ENCODE peak calls at places on chromosomes 16 and 17, in four cellular contexts. W, S, J and E are unnamed samples.

GRCh38 chr17:57294629-57295501 is 38.5 kb downstream of the MSI2 start:
- DNase-seq in W (no peak), S (no peak), J (peak), E (no peak)

GRCh38 chr16:27595993-27596392 is 46.0 kb downstream of the KATNIP start:
- DNase-seq in W (no peak), S (no peak), J (no peak), E (no peak)

GRCh38 chr16:11572301-11572995 is 14.3 kb downstream of the LITAF start:
- DNase-seq in W (no peak), S (peak), J (no peak), E (peak)

GRCh38 chr16:55944377-55944802 is 69.2 kb upstream of the CES5A start:
- DNase-seq in W (peak), S (peak), J (peak), E (peak)

GRCh38 chr17:50892101-50892776 is 26.1 kb upstream of the TOB1 start:
- DNase-seq in W (no peak), S (no peak), J (no peak), E (no peak)

GRCh38 chr16:19315889-19316288 is 30.4 kb downstream of the CLEC19A start:
- DNase-seq in W (no peak), S (no peak), J (no peak), E (no peak)

GRCh38 chr16:22337849-22338248 is 36.6 kb downstream of the CDR2 start:
- DNase-seq in W (no peak), S (no peak), J (no peak), E (no peak)

GRCh38 chr17:80063815-80064585 is 27.6 kb downstream of the CCDC40 start:
- DNase-seq in W (no peak), S (no peak), J (no peak), E (no peak)

GRCh38 chr17:49194297-49194607 is 16.1 kb downstream of the GNGT2 start:
- DNase-seq in W (no peak), S (no peak), J (no peak), E (no peak)

GRCh38 chr17:58089111-58089510 is 5.9 kb downstream of the DYNLL2 start:
- DNase-seq in W (no peak), S (no peak), J (no peak), E (no peak)

GRCh38 chr16:9772526-9772925 is 409.7 kb downstream of the GRIN2A start:
- DNase-seq in W (no peak), S (no peak), J (no peak), E (no peak)

GRCh38 chr16:278863-279366 is 1.5 kb upstream of the ARHGDIG start:
- DNase-seq in W (no peak), S (no peak), J (peak), E (no peak)

GRCh38 chr17:48462946-48463345 is 32.9 kb upstream of the SKAP1 start:
- DNase-seq in W (no peak), S (no peak), J (peak), E (no peak)

GRCh38 chr17:77382356-77382911 is 241.7 kb downstream of the SEC14L1 start:
- DNase-seq in W (no peak), S (no peak), J (no peak), E (no peak)

GRCh38 chr16:88431651-88432050 is 21.4 kb upstream of the ZFPM1 start:
- DNase-seq in W (no peak), S (no peak), J (no peak), E (no peak)

GRCh38 chr17:59712856-59713255 is 5.4 kb downstream of the VMP1 start:
- DNase-seq in W (no peak), S (no peak), J (no peak), E (no peak)

GRCh38 chr17:56886288-56886721 is 27.5 kb downstream of the TRIM25 start:
- DNase-seq in W (no peak), S (no peak), J (no peak), E (no peak)

GRCh38 chr17:37310940-37311339 is 64.8 kb upstream of the C17orf78 start:
- DNase-seq in W (no peak), S (no peak), J (no peak), E (no peak)

GRCh38 chr17:10738516-10739258 is 8.9 kb upstream of the TMEM220 start:
- DNase-seq in W (no peak), S (no peak), J (no peak), E (no peak)

GRCh38 chr16:52742052-52742451 is 195.1 kb upstream of the TOX3 start:
- DNase-seq in W (no peak), S (no peak), J (no peak), E (no peak)

GRCh38 chr16:83315271-83315670 is 492.5 kb upstream of the HSBP1 start:
- DNase-seq in W (no peak), S (no peak), J (no peak), E (no peak)

GRCh38 chr17:54102246-54102645 is 279.5 kb downstream of the KIF2B start:
- DNase-seq in W (no peak), S (no peak), J (no peak), E (no peak)

GRCh38 chr17:45171338-45172231 is 9.9 kb downstream of the HEXIM2 start:
- DNase-seq in W (peak), S (no peak), J (no peak), E (no peak)

GRCh38 chr17:3870871-3871306 is 22.0 kb downstream of the CAMKK1 start:
- DNase-seq in W (no peak), S (no peak), J (no peak), E (no peak)

GRCh38 chr16:85136213-85136704 is 24.0 kb upstream of the CIBAR2 start:
- DNase-seq in W (no peak), S (no peak), J (no peak), E (no peak)

GRCh38 chr17:38752930-38753506 is 477 bp downstream of the PSMB3 start:
- DNase-seq in W (peak), S (no peak), J (no peak), E (no peak)

GRCh38 chr16:75550211-75550662 is 5.8 kb downstream of the TMEM231 start:
- DNase-seq in W (no peak), S (no peak), J (no peak), E (peak)

GRCh38 chr17:78805301-78805700 is 23.2 kb upstream of the CYTH1 start:
- DNase-seq in W (no peak), S (peak), J (no peak), E (no peak)

GRCh38 chr16:629289-630023 is 1.3 kb upstream of the WFIKKN1 start:
- DNase-seq in W (no peak), S (no peak), J (no peak), E (no peak)

GRCh38 chr17:74429604-74430384 is 2.1 kb upstream of the GPRC5C start:
- DNase-seq in W (no peak), S (no peak), J (peak), E (no peak)

GRCh38 chr16:53908731-53909130 is 204.8 kb downstream of the FTO start:
- DNase-seq in W (no peak), S (no peak), J (no peak), E (no peak)

GRCh38 chr16:65353183-65353582 is 231.3 kb upstream of the CDH11 start:
- DNase-seq in W (no peak), S (no peak), J (no peak), E (no peak)

GRCh38 chr16:49455181-49455990 is 81.8 kb downstream of the C16orf78 start:
- DNase-seq in W (no peak), S (no peak), J (no peak), E (no peak)

GRCh38 chr17:45946841-45947256 is 52.2 kb upstream of the STH start:
- DNase-seq in W (no peak), S (no peak), J (no peak), E (no peak)

GRCh38 chr16:53018834-53019416 is 33.8 kb downstream of the CHD9NB start:
- DNase-seq in W (no peak), S (no peak), J (no peak), E (no peak)

GRCh38 chr16:77531741-77532140 is 96.9 kb upstream of the ADAMTS18 start:
- DNase-seq in W (no peak), S (no peak), J (no peak), E (no peak)

GRCh38 chr17:78988152-78988551 is 8.4 kb upstream of the LGALS3BP start:
- DNase-seq in W (no peak), S (no peak), J (no peak), E (no peak)

GRCh38 chr16:22813223-22813945 is 578 bp upstream of the HS3ST2 start:
- DNase-seq in W (peak), S (no peak), J (no peak), E (no peak)

GRCh38 chr17:6591599-6592158 is 35.3 kb upstream of the PITPNM3 start:
- DNase-seq in W (no peak), S (no peak), J (no peak), E (no peak)